ENCODE peak calls at places on chromosomes 4 and X, in four cellular contexts. U is tibial nerve; E is psoas muscle; D is naive thymus-derived CD4-positive, alpha-beta T cell. X is an unnamed sample.

GRCh38 chr4:53617101-53617680 is 25.9 kb upstream of the LNX1 start:
- DNase-seq in U (no peak), E (no peak), D (no peak), X (no peak)

GRCh38 chr4:150318971-150319370 is 240.7 kb downstream of the DCLK2 start:
- DNase-seq in U (no peak), E (no peak), D (no peak), X (no peak)

GRCh38 chrX:154409222-154409871 is at the start of gene DNASE1L1:
- DNase-seq in U (peak; percentile 52), E (peak; percentile 94), D (no peak), X (peak; percentile 83)

GRCh38 chr4:114495471-114495928 is 103.1 kb upstream of the UGT8 start:
- DNase-seq in U (no peak), E (no peak), D (no peak), X (no peak)

GRCh38 chrX:75746891-75747639 is 38.0 kb downstream of the MAGEE2 start:
- DNase-seq in U (no peak), E (peak; percentile 63), D (peak; percentile 5), X (peak; percentile 32)

GRCh38 chr4:23857353-23857752 is 32.5 kb downstream of the PPARGC1A start:
- DNase-seq in U (no peak), E (no peak), D (no peak), X (no peak)

GRCh38 chrX:137565921-137566745 is at the start of gene ZIC3:
- DNase-seq in U (no peak), E (peak; percentile 82), D (no peak), X (peak; percentile 57)

GRCh38 chr4:143335979-143336827 is 473 bp upstream of the GAB1 start:
- DNase-seq in U (peak; percentile 75), E (peak; percentile 93), D (peak; percentile 25), X (peak; percentile 86)

GRCh38 chr4:148395771-148396170 is 46.4 kb downstream of the NR3C2 start:
- DNase-seq in U (no peak), E (no peak), D (no peak), X (no peak)

GRCh38 chr4:101205878-101206277 is 141.4 kb downstream of the PPP3CA start:
- DNase-seq in U (no peak), E (no peak), D (no peak), X (no peak)

GRCh38 chrX:50081282-50081955 is 119.4 kb downstream of the AKAP4 start:
- DNase-seq in U (no peak), E (peak; percentile 58), D (no peak), X (peak; percentile 34)

GRCh38 chrX:9885150-9885549 is 82.0 kb upstream of the CLDN34 start:
- DNase-seq in U (no peak), E (peak; percentile 64), D (peak; percentile 13), X (peak; percentile 70)

GRCh38 chrX:46573331-46573895 is at the start of gene CHST7:
- DNase-seq in U (peak; percentile 29), E (peak; percentile 83), D (peak; percentile 34), X (peak; percentile 36)

GRCh38 chr4:26140150-26140898 is 180.5 kb upstream of the RBPJ start:
- DNase-seq in U (no peak), E (no peak), D (no peak), X (no peak)

GRCh38 chr4:650951-651883 is 22.9 kb downstream of the ATP5ME start:
- DNase-seq in U (no peak), E (peak; percentile 39), D (no peak), X (no peak)

GRCh38 chrX:46739736-46740135 is 19.2 kb downstream of the SLC9A7 start:
- DNase-seq in U (no peak), E (no peak), D (no peak), X (no peak)

GRCh38 chrX:16797358-16797757 is 11.1 kb downstream of the TXLNG start:
- DNase-seq in U (no peak), E (no peak), D (no peak), X (no peak)

GRCh38 chrX:71870337-71871098 is 40.1 kb upstream of the NHSL2 start:
- DNase-seq in U (no peak), E (no peak), D (no peak), X (no peak)

GRCh38 chrX:71871367-71871766 is 39.3 kb upstream of the NHSL2 start:
- DNase-seq in U (no peak), E (no peak), D (no peak), X (no peak)

GRCh38 chrX:71873459-71873833 is 37.2 kb upstream of the NHSL2 start:
- DNase-seq in U (no peak), E (no peak), D (no peak), X (no peak)

GRCh38 chrX:71872542-71873458 is 37.8 kb upstream of the NHSL2 start:
- DNase-seq in U (no peak), E (no peak), D (no peak), X (no peak)

DNA sequence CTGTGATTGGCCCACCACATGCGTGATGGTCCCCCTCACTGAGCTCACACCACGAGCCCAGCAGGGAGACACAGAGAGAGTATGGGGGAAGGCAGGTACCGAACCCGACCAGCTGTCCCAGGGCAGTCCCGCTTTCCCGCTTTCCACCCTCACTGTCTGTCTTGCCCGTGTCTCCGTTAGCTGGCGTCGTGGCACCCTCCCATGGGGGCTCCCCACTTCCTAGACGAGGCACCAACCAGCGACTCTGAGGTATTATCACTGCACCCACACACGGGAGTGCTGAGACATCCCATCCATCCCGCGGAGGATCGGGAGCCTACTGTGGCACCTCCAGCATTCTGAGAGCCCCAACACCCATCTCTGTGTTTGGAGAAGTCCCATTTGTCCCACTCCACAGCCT is 43.0 kb upstream of the NHSL2 start:
- DNase-seq in U (no peak), E (no peak), D (no peak), X (no peak)
- H3K27me3 ChIP-seq in U (peaks cover 17% of the 10 kb centered on the region), E (peaks cover 29% of the 10 kb centered on the region), D (no peaks in the 10 kb centered on the region), X (no peaks in the 10 kb centered on the region)

DNA sequence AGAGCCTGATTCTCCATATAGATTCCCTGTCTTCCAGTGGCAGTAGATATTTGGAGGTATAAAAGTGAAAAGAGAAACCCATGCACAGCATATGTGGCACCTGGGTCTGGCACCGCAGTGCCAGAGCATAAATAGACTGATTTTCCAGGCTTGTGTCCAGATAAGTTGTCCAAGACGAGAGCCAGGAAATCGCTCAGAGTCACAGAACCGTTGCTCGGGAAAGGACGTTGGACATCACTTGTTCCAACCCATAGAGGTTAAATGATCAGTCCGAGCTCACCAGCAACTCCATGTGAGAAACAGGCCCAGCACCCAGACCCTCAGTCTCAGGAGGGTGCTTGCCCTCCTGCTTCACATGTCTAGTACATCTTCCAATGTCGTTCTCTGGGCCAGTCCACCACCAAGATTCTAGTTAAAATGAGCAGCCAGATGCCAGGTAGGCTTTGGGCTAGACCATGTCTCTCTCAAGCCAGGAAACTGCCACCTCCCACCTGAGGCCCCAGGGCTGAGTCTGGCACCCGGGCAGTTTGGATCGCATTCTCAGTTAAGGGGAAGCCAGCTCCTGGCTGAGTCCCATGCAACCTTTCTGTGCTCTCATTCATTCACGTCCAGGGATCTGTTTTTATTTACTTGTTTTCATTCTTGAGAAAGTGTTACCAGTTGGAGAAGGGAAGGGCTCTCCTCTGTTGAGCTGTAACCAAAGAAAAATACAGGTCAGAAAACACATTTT is 91.8 kb downstream of the PHOX2B start:
- DNase-seq in U (no peak), E (peak; percentile 53), D (no peak), X (no peak)
- H3K27ac ChIP-seq in U (peak overlapping the region; percentile 27), E (peak overlapping the region; percentile 61), D (no peak overlapping the region), X (peak overlapping the region; percentile 77)

GRCh38 chr4:2817136-2817535 is 24.3 kb downstream of the SH3BP2 start:
- DNase-seq in U (no peak), E (peak; percentile 44), D (no peak), X (no peak)
- H3K4me3 ChIP-seq in U (no peak overlapping the region), E (no peak overlapping the region), D (no peak overlapping the region), X (no peak overlapping the region)

GRCh38 chr4:108037884-108038283 is 48.2 kb downstream of the HADH start:
- DNase-seq in U (no peak), E (no peak), D (no peak), X (no peak)
- H3K27me3 ChIP-seq in U (no peaks in the 10 kb centered on the region), E (no peaks in the 10 kb centered on the region), D (no peaks in the 10 kb centered on the region), X (no peaks in the 10 kb centered on the region)

GRCh38 chrX:110397904-110398303 is 39.3 kb downstream of the RTL9 start:
- DNase-seq in U (no peak), E (no peak), D (no peak), X (no peak)
- H3K27ac ChIP-seq in U (no peak overlapping the region), E (no peak overlapping the region), D (no peak overlapping the region), X (no peak overlapping the region)

DNA sequence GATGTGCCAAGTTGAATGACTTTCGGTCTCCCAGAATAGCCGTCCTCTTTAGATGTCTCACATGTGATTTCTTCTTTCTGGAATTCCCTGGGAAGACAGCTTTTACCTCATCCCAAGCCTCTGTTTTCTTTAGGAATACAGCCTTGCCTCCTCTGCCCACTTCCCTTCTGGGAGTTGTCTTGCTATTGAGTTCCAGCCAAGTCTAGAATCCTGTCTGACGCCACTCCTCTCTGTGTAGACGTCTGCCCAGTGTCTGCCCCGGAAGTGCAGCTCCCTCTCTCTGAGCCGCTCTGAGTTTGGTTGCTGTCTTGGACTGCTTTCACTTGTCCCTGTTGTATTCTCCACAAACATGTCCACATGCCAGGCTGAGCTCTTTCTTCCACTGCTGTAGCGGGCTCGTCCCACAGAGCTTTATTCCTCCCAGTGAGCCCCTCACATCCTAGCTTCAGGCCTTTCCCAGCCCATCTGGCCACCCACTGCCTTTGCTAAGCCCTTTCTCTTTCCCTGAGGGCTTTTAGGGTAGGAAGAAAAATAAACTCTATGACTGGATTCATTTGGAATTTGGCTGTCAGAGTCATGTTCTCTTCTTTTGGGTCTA is 9.0 kb upstream of the IGFBP7 start:
- DNase-seq in U (peak; percentile 37), E (peak; percentile 69), D (no peak), X (no peak)
- H3K4me3 ChIP-seq in U (no peak overlapping the region), E (peak overlapping the region; percentile 26), D (no peak overlapping the region), X (no peak overlapping the region)

GRCh38 chr4:20662851-20663250 is 37.4 kb upstream of the PACRGL start:
- DNase-seq in U (no peak), E (no peak), D (no peak), X (no peak)
- H3K27me3 ChIP-seq in U (no peaks in the 10 kb centered on the region), E (no peaks in the 10 kb centered on the region), D (no peaks in the 10 kb centered on the region), X (no peaks in the 10 kb centered on the region)

DNA sequence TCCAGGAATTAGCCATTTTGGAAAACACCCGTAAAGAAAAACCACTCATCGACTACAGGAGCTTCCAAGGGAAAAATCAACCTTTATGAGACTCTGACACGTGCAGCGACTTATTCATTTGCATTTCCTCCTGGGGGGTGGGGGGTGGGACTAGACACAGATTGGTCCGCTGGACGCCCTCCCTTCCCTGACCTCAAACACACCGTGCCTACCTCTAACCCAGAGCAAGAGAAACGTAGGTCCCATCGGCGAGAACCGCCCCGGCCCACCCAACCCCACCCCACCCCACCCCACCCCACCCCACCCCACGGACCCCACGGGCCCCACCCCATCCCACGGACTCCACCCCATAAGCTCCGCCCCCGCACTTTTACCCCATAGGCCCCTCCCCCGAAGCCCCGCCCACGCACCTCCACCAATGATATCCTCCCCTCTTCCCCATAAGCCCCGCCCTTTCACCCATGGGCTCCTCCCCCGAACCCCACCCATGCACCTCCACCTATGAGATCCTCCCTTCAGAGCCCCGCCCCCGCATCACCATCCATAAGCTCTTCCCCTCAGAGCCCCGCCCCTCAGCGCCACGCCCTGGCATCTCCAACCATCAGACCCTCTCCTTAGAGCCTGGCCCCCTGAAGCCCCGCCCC is 1.1 kb downstream of the GTPBP6 start:
- DNase-seq in U (no peak), E (no peak), D (no peak), X (no peak)
- H3K27ac ChIP-seq in U (peak overlapping the region; percentile 95), E (peak overlapping the region; percentile 95), D (peak overlapping the region; percentile 95), X (no peak overlapping the region)

X was measured in lung.